ENCODE peak calls at places on chromosomes 2 and 18, in four cellular contexts. W is SK-N-SH, I is HepG2, O is H1. E is an unnamed sample.

GRCh38 chr2:46258937-46259781 is 38.0 kb upstream of the EPAS1 start:
- DNase-seq in W (no peak), I (no peak), O (no peak), E (no peak)

GRCh38 chr2:177529166-177529565 is 136.6 kb downstream of the AGPS start:
- DNase-seq in W (no peak), I (no peak), O (no peak), E (no peak)

GRCh38 chr2:237766334-237766733 is 32.2 kb upstream of the RBM44 start:
- DNase-seq in W (no peak), I (no peak), O (no peak), E (no peak)

GRCh38 chr18:67133669-67134068 is 382.9 kb downstream of the DSEL start:
- DNase-seq in W (no peak), I (no peak), O (no peak), E (peak; percentile 26)

GRCh38 chr18:44851806-44852205 is 171.1 kb downstream of the SETBP1 start:
- DNase-seq in W (no peak), I (no peak), O (no peak), E (no peak)

GRCh38 chr2:137194111-137194510 is 428.8 kb downstream of the THSD7B start:
- DNase-seq in W (no peak), I (no peak), O (no peak), E (no peak)

GRCh38 chr2:14700753-14701152 is 68.2 kb downstream of the LRATD1 start:
- DNase-seq in W (no peak), I (no peak), O (no peak), E (no peak)

GRCh38 chr2:136651611-136652010 is 113.7 kb upstream of the THSD7B start:
- DNase-seq in W (no peak), I (no peak), O (no peak), E (no peak)

GRCh38 chr2:67839668-67840067 is 223.1 kb downstream of the C1D start:
- DNase-seq in W (no peak), I (no peak), O (no peak), E (no peak)

GRCh38 chr2:239273280-239274234 is 127.3 kb downstream of the HDAC4 start:
- DNase-seq in W (no peak), I (no peak), O (no peak), E (no peak)

GRCh38 chr2:88669371-88670214 is 21.9 kb upstream of the RPIA start:
- DNase-seq in W (peak; percentile 53), I (peak; percentile 58), O (no peak), E (peak; percentile 66)

GRCh38 chr2:224838335-224838734 is 122.2 kb upstream of the CCDC195 start:
- DNase-seq in W (no peak), I (no peak), O (no peak), E (no peak)

GRCh38 chr2:19669126-19669525 is 232.7 kb downstream of the TTC32 start:
- DNase-seq in W (no peak), I (no peak), O (no peak), E (no peak)

GRCh38 chr18:43159091-43159490 is 43.6 kb upstream of the RIT2 start:
- DNase-seq in W (no peak), I (no peak), O (no peak), E (no peak)

GRCh38 chr2:151716721-151717120 is 17.6 kb downstream of the NEB start:
- DNase-seq in W (no peak), I (no peak), O (no peak), E (no peak)

GRCh38 chr2:239953418-239954061 is 71.6 kb downstream of the NDUFA10 start:
- DNase-seq in W (no peak), I (no peak), O (no peak), E (no peak)

GRCh38 chr2:70141754-70142589 is 48.8 kb downstream of the C2orf42 start:
- DNase-seq in W (peak; percentile 81), I (peak; percentile 67), O (no peak), E (peak; percentile 73)

GRCh38 chr2:11827547-11827946 is 81.1 kb downstream of the LPIN1 start:
- DNase-seq in W (no peak), I (no peak), O (no peak), E (no peak)

GRCh38 chr2:180901331-180901730 is 79.1 kb upstream of the UBE2E3 start:
- DNase-seq in W (no peak), I (no peak), O (no peak), E (no peak)

GRCh38 chr2:224442092-224442999 is 40.4 kb upstream of the FAM124B start:
- DNase-seq in W (peak; percentile 57), I (no peak), O (no peak), E (peak; percentile 27)

GRCh38 chr2:3141696-3142095 is 235.9 kb downstream of the EIPR1 start:
- DNase-seq in W (no peak), I (no peak), O (no peak), E (no peak)

GRCh38 chr2:71006955-71007799 is 12.5 kb upstream of the TEX261 start:
- DNase-seq in W (no peak), I (peak; percentile 69), O (no peak), E (no peak)

GRCh38 chr2:19687260-19687659 is 214.5 kb downstream of the TTC32 start:
- DNase-seq in W (no peak), I (no peak), O (no peak), E (no peak)

GRCh38 chr2:241974096-241974495 is 104.6 kb downstream of the RTP5 start:
- DNase-seq in W (no peak), I (no peak), O (no peak), E (no peak)

GRCh38 chr2:231325826-231326225 is 69.7 kb upstream of the B3GNT7 start:
- DNase-seq in W (no peak), I (no peak), O (no peak), E (no peak)

GRCh38 chr2:144421606-144422510 is 98.1 kb downstream of the ZEB2 start:
- DNase-seq in W (no peak), I (no peak), O (no peak), E (no peak)

GRCh38 chr2:144429396-144430112 is 90.4 kb downstream of the ZEB2 start:
- DNase-seq in W (no peak), I (no peak), O (no peak), E (no peak)

GRCh38 chr2:144426981-144427479 is 92.9 kb downstream of the ZEB2 start:
- DNase-seq in W (no peak), I (peak; percentile 82), O (no peak), E (no peak)

GRCh38 chr2:144426355-144426754 is 93.6 kb downstream of the ZEB2 start:
- DNase-seq in W (no peak), I (no peak), O (no peak), E (no peak)

GRCh38 chr2:144424559-144425240 is 95.2 kb downstream of the ZEB2 start:
- DNase-seq in W (no peak), I (no peak), O (no peak), E (no peak)
- TF ChIP-seq JUND in W (no peak), I (no peak), O (no peak), E (no peak)

GRCh38 chr18:6269933-6270332 is 144.8 kb downstream of the L3MBTL4 start:
- DNase-seq in W (no peak), I (no peak), O (no peak), E (no peak)
- TF ChIP-seq JUND in W (no peak), I (no peak), O (no peak), E (no peak)

GRCh38 chr2:103667335-103667884 is 905.6 kb downstream of the TMEM182 start:
- DNase-seq in W (no peak), I (no peak), O (no peak), E (peak; percentile 1)
- TF ChIP-seq JUND in W (no peak), I (no peak), O (no peak), E (no peak)

GRCh38 chr18:58319719-58320118 is 275.7 kb downstream of the NEDD4L start:
- DNase-seq in W (no peak), I (no peak), O (no peak), E (no peak)

GRCh38 chr18:58321986-58322385 is 278.0 kb downstream of the NEDD4L start:
- DNase-seq in W (peak; percentile 78), I (peak; percentile 50), O (no peak), E (peak; percentile 71)

GRCh38 chr18:58316943-58317342 is 272.9 kb downstream of the NEDD4L start:
- DNase-seq in W (no peak), I (no peak), O (no peak), E (no peak)

GRCh38 chr18:58324824-58325520 is 280.9 kb downstream of the NEDD4L start:
- DNase-seq in W (no peak), I (no peak), O (no peak), E (no peak)

DNA sequence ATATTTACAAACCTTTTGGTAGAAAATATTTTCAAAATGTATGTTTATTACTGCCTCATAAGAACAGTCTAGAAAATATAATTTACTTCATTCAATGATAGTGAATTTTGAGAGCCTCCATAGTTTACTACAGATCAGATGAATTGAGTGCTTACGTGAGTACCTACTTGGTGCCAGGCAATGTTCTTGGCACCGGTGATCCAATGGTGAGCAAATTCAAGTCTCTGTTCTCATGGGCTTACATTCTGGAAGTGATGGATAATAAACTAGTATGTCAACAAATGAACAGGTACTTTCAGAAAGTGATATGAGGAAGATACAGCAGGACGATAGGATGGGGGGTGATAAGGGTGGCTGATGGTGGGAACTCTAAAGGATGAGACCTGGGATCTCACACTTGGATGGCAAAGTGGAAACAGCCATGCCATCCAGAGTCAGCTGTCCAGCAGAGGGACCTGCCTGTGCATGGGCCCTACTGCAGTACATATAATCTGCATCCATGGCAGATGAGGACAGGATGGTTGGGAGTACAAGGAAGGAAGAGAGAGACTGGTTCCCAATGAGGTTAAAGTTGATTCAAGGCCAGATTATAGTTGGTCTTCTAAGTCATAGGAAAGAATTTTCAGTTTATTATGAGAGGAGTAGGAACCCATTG is 277.0 kb downstream of the NEDD4L start:
- DNase-seq in W (no peak), I (no peak), O (no peak), E (no peak)
- TF ChIP-seq JUND in W (no peak), I (no peak), O (no peak), E (no peak)